ENCODE peak calls at places on chromosomes 13 and 19, in nine cellular contexts. One of them, this sample, is unnamed.

GRCh38 chr19:294819-295686 is 3.9 kb upstream of the PLPP2 start:
- DNase-seq in fibroblast of mammary gland: peak; percentile 10
- DNase-seq in fibroblast of lung: no peak
- DNase-seq in tibial artery: no peak
- DNase-seq in AG04450: no peak
- DNase-seq in dorsolateral prefrontal cortex: no peak
- DNase-seq in GM06990: no peak
- DNase-seq in right atrium auricular region: no peak
- DNase-seq in PC-3: no peak
- DNase-seq in this sample: peak; percentile 29

GRCh38 chr13:29465741-29466293 is 129.7 kb downstream of the SLC7A1 start:
- DNase-seq in right atrium auricular region: no peak
- DNase-seq in AG04450: peak; percentile 34
- DNase-seq in tibial artery: no peak
- DNase-seq in PC-3: peak; percentile 28
- DNase-seq in fibroblast of mammary gland: peak; percentile 72
- DNase-seq in fibroblast of lung: peak; percentile 61
- DNase-seq in GM06990: no peak
- DNase-seq in dorsolateral prefrontal cortex: no peak
- DNase-seq in this sample: peak; percentile 64

GRCh38 chr13:27117158-27117557 is 54.5 kb downstream of the USP12 start:
- DNase-seq in fibroblast of mammary gland: no peak
- DNase-seq in tibial artery: no peak
- DNase-seq in AG04450: peak; percentile 30
- DNase-seq in GM06990: no peak
- DNase-seq in right atrium auricular region: no peak
- DNase-seq in fibroblast of lung: peak; percentile 54
- DNase-seq in PC-3: no peak
- DNase-seq in dorsolateral prefrontal cortex: no peak
- DNase-seq in this sample: no peak

GRCh38 chr13:109644069-109644750 is 142.2 kb downstream of the IRS2 start:
- DNase-seq in tibial artery: no peak
- DNase-seq in dorsolateral prefrontal cortex: no peak
- DNase-seq in fibroblast of mammary gland: no peak
- DNase-seq in AG04450: no peak
- DNase-seq in fibroblast of lung: no peak
- DNase-seq in right atrium auricular region: no peak
- DNase-seq in GM06990: no peak
- DNase-seq in PC-3: peak; percentile 75
- DNase-seq in this sample: no peak

GRCh38 chr13:79171131-79172061 is 234.7 kb downstream of the RBM26 start:
- DNase-seq in dorsolateral prefrontal cortex: no peak
- DNase-seq in GM06990: no peak
- DNase-seq in AG04450: no peak
- DNase-seq in fibroblast of mammary gland: no peak
- DNase-seq in tibial artery: no peak
- DNase-seq in right atrium auricular region: no peak
- DNase-seq in PC-3: no peak
- DNase-seq in fibroblast of lung: no peak
- DNase-seq in this sample: no peak

GRCh38 chr13:40087021-40088002 is 431.9 kb downstream of the COG6 start:
- DNase-seq in tibial artery: no peak
- DNase-seq in AG04450: no peak
- DNase-seq in GM06990: no peak
- DNase-seq in fibroblast of mammary gland: no peak
- DNase-seq in right atrium auricular region: peak; percentile 42
- DNase-seq in fibroblast of lung: no peak
- DNase-seq in PC-3: peak; percentile 14
- DNase-seq in dorsolateral prefrontal cortex: no peak
- DNase-seq in this sample: no peak

GRCh38 chr19:10104665-10105221 is 1.4 kb upstream of the PPAN start:
- DNase-seq in dorsolateral prefrontal cortex: no peak
- DNase-seq in PC-3: no peak
- DNase-seq in right atrium auricular region: no peak
- DNase-seq in tibial artery: no peak
- DNase-seq in AG04450: no peak
- DNase-seq in GM06990: peak; percentile 86
- DNase-seq in fibroblast of lung: no peak
- DNase-seq in fibroblast of mammary gland: no peak
- DNase-seq in this sample: no peak

GRCh38 chr19:10565028-10565566 is 713 bp downstream of the KRI1 start:
- DNase-seq in GM06990: peak; percentile 69
- DNase-seq in PC-3: peak; percentile 35
- DNase-seq in fibroblast of lung: peak; percentile 32
- DNase-seq in AG04450: no peak
- DNase-seq in dorsolateral prefrontal cortex: no peak
- DNase-seq in fibroblast of mammary gland: peak; percentile 40
- DNase-seq in right atrium auricular region: no peak
- DNase-seq in tibial artery: peak; percentile 76
- DNase-seq in this sample: peak; percentile 46

DNA sequence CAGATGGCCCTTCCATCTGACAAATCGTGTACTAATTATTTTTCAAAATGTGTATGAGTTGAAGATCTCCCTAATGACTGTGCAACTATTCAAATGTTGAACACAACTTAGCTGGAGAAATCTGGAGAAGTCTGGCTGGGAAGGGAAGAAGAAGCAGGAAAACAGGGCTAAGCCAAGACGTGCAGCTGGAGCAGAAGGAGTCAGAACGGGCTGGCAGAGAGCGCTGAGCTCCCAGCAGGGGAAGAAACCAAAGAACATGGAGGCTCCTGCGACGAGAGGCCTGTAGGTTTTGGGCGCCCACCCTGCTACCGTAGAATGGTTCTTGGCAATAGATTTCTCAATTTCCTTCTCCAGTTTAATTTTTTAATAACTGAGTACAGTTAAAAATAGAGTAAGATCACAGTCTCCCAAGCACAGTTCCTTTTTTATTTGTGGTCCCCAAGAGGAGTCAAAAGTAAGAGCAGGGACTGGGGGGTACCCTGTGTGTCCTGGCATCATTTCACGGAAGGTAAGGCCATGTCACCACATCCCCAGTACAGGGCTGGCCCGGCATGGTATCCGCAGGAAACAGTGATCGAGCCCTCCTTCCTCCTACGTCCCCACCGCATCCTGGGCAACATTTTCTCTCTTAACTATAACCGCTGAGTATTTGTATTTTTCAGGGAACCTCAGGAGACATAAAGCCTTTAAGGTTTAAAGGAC is 13.4 kb upstream of the LATS2 start:
- DNase-seq in GM06990: no peak
- DNase-seq in dorsolateral prefrontal cortex: no peak
- DNase-seq in fibroblast of mammary gland: peak; percentile 46
- DNase-seq in tibial artery: no peak
- DNase-seq in PC-3: no peak
- DNase-seq in fibroblast of lung: peak; percentile 32
- DNase-seq in right atrium auricular region: peak; percentile 71
- DNase-seq in AG04450: no peak
- DNase-seq in this sample: peak; percentile 19
- H3K4me3 ChIP-seq in GM06990: no peak overlapping the region
- H3K4me3 ChIP-seq in dorsolateral prefrontal cortex: peak overlapping the region; percentile 67
- H3K4me3 ChIP-seq in fibroblast of mammary gland: peak overlapping the region; percentile 53
- H3K4me3 ChIP-seq in tibial artery: peak overlapping the region; percentile 57
- H3K4me3 ChIP-seq in PC-3: peak overlapping the region; percentile 69
- H3K4me3 ChIP-seq in fibroblast of lung: peak overlapping the region; percentile 54
- H3K4me3 ChIP-seq in right atrium auricular region: peak overlapping the region; percentile 59
- H3K4me3 ChIP-seq in AG04450: no peak overlapping the region
- H3K4me3 ChIP-seq in this sample: no peak overlapping the region

GRCh38 chr13:31014461-31014860 is 82.0 kb downstream of the TEX26 start:
- DNase-seq in PC-3: no peak
- DNase-seq in GM06990: no peak
- DNase-seq in dorsolateral prefrontal cortex: no peak
- DNase-seq in AG04450: no peak
- DNase-seq in fibroblast of lung: no peak
- DNase-seq in fibroblast of mammary gland: no peak
- DNase-seq in right atrium auricular region: no peak
- DNase-seq in tibial artery: no peak
- DNase-seq in this sample: no peak

GRCh38 chr13:31009166-31009565 is 76.7 kb downstream of the TEX26 start:
- DNase-seq in fibroblast of mammary gland: peak; percentile 34
- DNase-seq in AG04450: no peak
- DNase-seq in fibroblast of lung: no peak
- DNase-seq in tibial artery: no peak
- DNase-seq in dorsolateral prefrontal cortex: no peak
- DNase-seq in right atrium auricular region: no peak
- DNase-seq in PC-3: no peak
- DNase-seq in GM06990: no peak
- DNase-seq in this sample: no peak

GRCh38 chr13:31011193-31011860 is 78.9 kb downstream of the TEX26 start:
- DNase-seq in AG04450: no peak
- DNase-seq in tibial artery: no peak
- DNase-seq in PC-3: no peak
- DNase-seq in fibroblast of mammary gland: no peak
- DNase-seq in GM06990: no peak
- DNase-seq in dorsolateral prefrontal cortex: no peak
- DNase-seq in fibroblast of lung: no peak
- DNase-seq in right atrium auricular region: no peak
- DNase-seq in this sample: no peak

GRCh38 chr13:31015207-31015606 is 82.8 kb downstream of the TEX26 start:
- DNase-seq in PC-3: no peak
- DNase-seq in right atrium auricular region: no peak
- DNase-seq in fibroblast of lung: no peak
- DNase-seq in GM06990: no peak
- DNase-seq in tibial artery: no peak
- DNase-seq in AG04450: no peak
- DNase-seq in fibroblast of mammary gland: no peak
- DNase-seq in dorsolateral prefrontal cortex: no peak
- DNase-seq in this sample: no peak

DNA sequence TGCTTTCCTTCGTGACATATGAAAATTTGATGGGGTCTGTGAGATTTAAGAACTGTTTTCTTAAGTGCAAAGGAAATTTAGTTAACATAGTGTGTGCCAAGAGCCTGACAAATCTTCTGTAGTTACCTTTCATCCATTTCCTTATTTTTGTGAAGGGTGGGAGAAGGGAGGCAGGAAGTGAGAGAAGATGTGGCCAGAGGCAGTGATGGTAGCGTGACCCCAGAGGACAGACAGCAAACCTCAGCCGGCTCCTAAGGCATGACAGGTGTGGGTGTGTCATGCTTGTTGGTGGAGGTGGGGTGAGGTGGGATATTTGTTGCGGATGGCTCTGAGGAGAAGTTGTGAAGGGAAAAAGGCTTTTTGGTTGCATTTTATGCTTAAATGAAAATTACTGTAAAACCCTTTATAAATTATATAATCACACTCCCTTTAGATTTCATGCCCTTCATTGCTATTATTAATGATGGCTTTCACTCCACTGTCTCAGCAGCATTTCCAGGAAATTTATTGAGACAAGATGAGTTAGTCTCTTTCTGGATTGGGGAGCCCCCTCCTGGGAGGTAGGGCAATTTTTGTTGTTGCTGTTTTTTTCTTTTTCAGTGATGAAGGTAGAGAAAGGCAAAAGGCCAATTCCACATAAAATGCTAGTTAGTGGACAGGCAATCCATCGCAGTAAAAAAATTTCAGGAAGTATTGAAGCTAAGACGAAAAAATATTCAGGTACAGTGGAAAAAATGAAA is 80.0 kb downstream of the TEX26 start:
- DNase-seq in GM06990: peak; percentile 11
- DNase-seq in dorsolateral prefrontal cortex: no peak
- DNase-seq in tibial artery: no peak
- DNase-seq in PC-3: peak; percentile 19
- DNase-seq in fibroblast of lung: peak; percentile 55
- DNase-seq in fibroblast of mammary gland: peak; percentile 47
- DNase-seq in right atrium auricular region: no peak
- DNase-seq in AG04450: no peak
- DNase-seq in this sample: peak; percentile 55
- TF ChIP-seq CTCF in GM06990: no peak
- TF ChIP-seq CTCF in dorsolateral prefrontal cortex: no peak
- TF ChIP-seq CTCF in tibial artery: no peak
- TF ChIP-seq CTCF in PC-3: peak; percentile 56
- TF ChIP-seq CTCF in fibroblast of lung: peak; percentile 56
- TF ChIP-seq CTCF in fibroblast of mammary gland: peak; percentile 61
- TF ChIP-seq CTCF in right atrium auricular region: no peak
- TF ChIP-seq CTCF in AG04450: peak; percentile 64
- TF ChIP-seq CTCF in this sample: peak; percentile 54

GRCh38 chr19:11963566-11964355 is 1.1 kb upstream of the ZNF763 start:
- DNase-seq in GM06990: peak; percentile 56
- DNase-seq in fibroblast of mammary gland: peak; percentile 66
- DNase-seq in tibial artery: peak; percentile 89
- DNase-seq in right atrium auricular region: peak; percentile 87
- DNase-seq in dorsolateral prefrontal cortex: peak; percentile 69
- DNase-seq in PC-3: peak; percentile 57
- DNase-seq in AG04450: no peak
- DNase-seq in fibroblast of lung: peak; percentile 66
- DNase-seq in this sample: peak; percentile 84
- H3K4me3 ChIP-seq in GM06990: no peak overlapping the region
- H3K4me3 ChIP-seq in fibroblast of mammary gland: no peak overlapping the region
- H3K4me3 ChIP-seq in tibial artery: peak overlapping the region; percentile 63
- H3K4me3 ChIP-seq in right atrium auricular region: no peak overlapping the region
- H3K4me3 ChIP-seq in dorsolateral prefrontal cortex: peak overlapping the region; percentile 78
- H3K4me3 ChIP-seq in PC-3: no peak overlapping the region
- H3K4me3 ChIP-seq in AG04450: no peak overlapping the region
- H3K4me3 ChIP-seq in fibroblast of lung: no peak overlapping the region
- H3K4me3 ChIP-seq in this sample: no peak overlapping the region

GRCh38 chr19:49677901-49678674 is 1.0 kb downstream of the PRMT1 start:
- DNase-seq in fibroblast of mammary gland: peak; percentile 70
- DNase-seq in AG04450: no peak
- DNase-seq in tibial artery: peak; percentile 85
- DNase-seq in PC-3: peak; percentile 75
- DNase-seq in GM06990: peak; percentile 74
- DNase-seq in dorsolateral prefrontal cortex: peak; percentile 72
- DNase-seq in fibroblast of lung: peak; percentile 56
- DNase-seq in right atrium auricular region: peak; percentile 75
- DNase-seq in this sample: peak; percentile 57

GRCh38 chr19:49676136-49676689 is 858 bp upstream of the PRMT1 start:
- DNase-seq in PC-3: peak; percentile 86
- DNase-seq in tibial artery: no peak
- DNase-seq in fibroblast of lung: peak; percentile 97
- DNase-seq in GM06990: no peak
- DNase-seq in dorsolateral prefrontal cortex: peak; percentile 81
- DNase-seq in right atrium auricular region: peak; percentile 92
- DNase-seq in fibroblast of mammary gland: peak; percentile 97
- DNase-seq in AG04450: peak; percentile 86
- DNase-seq in this sample: peak; percentile 98

GRCh38 chr19:49676690-49677231 is 310 bp upstream of the PRMT1 start:
- DNase-seq in PC-3: peak; percentile 100
- DNase-seq in tibial artery: peak; percentile 100
- DNase-seq in fibroblast of lung: peak; percentile 100
- DNase-seq in dorsolateral prefrontal cortex: peak; percentile 100
- DNase-seq in right atrium auricular region: peak; percentile 100
- DNase-seq in AG04450: peak; percentile 100
- DNase-seq in GM06990: peak; percentile 99
- DNase-seq in fibroblast of mammary gland: peak; percentile 100
- DNase-seq in this sample: peak; percentile 100

GRCh38 chr19:49678970-49679831 is 2.1 kb downstream of the PRMT1 start:
- DNase-seq in AG04450: no peak
- DNase-seq in fibroblast of mammary gland: no peak
- DNase-seq in tibial artery: no peak
- DNase-seq in fibroblast of lung: no peak
- DNase-seq in dorsolateral prefrontal cortex: no peak
- DNase-seq in right atrium auricular region: no peak
- DNase-seq in GM06990: no peak
- DNase-seq in PC-3: peak; percentile 32
- DNase-seq in this sample: no peak

DNA sequence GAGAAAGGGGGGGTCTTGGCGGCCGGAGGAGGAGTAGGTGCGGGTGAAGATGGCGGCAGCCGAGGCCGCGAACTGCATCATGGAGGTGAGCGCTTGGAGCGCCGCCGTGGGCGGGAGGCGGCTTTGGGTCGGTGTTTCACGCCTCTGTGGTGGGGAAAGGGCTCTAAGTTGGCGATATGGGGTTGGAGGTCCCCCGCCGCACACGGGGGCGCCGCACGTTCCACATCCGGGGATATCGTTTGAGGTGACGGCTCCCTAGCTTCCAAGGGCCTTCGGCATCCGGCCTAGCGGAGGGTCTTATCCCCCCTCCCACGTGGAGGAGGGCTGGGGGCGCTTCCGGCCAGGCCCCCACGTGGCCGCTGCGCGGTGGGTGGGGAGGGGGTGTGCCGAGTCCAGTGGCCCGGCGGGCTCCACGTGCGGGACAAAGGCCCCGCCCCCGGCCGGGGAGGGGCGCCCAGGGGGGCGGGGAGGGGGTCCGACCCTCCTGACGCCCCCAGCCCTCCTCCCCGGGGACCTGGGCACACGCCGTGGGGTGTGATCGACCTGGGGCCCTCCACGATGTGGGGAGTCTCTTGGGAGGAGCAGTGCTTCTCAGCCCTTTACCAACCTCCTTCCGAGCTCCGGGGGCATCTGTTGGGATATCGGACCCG is at the start of gene PRMT1:
- DNase-seq in dorsolateral prefrontal cortex: no peak
- DNase-seq in GM06990: peak; percentile 70
- DNase-seq in PC-3: peak; percentile 47
- DNase-seq in fibroblast of mammary gland: no peak
- DNase-seq in fibroblast of lung: no peak
- DNase-seq in tibial artery: no peak
- DNase-seq in right atrium auricular region: no peak
- DNase-seq in AG04450: no peak
- DNase-seq in this sample: no peak
- TF ChIP-seq CTCF in dorsolateral prefrontal cortex: no peak
- TF ChIP-seq CTCF in GM06990: no peak
- TF ChIP-seq CTCF in PC-3: no peak
- TF ChIP-seq CTCF in fibroblast of mammary gland: no peak
- TF ChIP-seq CTCF in fibroblast of lung: no peak
- TF ChIP-seq CTCF in tibial artery: no peak
- TF ChIP-seq CTCF in right atrium auricular region: no peak
- TF ChIP-seq CTCF in AG04450: no peak
- TF ChIP-seq CTCF in this sample: no peak